ENCODE peak calls at places on chromosomes 7 and 10, in seven cellular contexts. I is NCI-H460; T is stimulated activated CD4-positive, alpha-beta T cell treated with anti-CD3 and anti-CD28 coated beads, TNF-alpha, amount 100 ng/mL, for 24 hours; Z is left kidney; R is posterior vena cava; P is lower lobe of right lung; A is anterior cingulate cortex. U is an unnamed sample.

GRCh38 chr10:71835671-71836593 is 15.1 kb downstream of the PSAP start:
- DNase-seq in I (no peak), Z (peak), A (peak), P (no peak), T (no peak), R (peak), U (peak)

GRCh38 chr10:14554843-14555205 is 219.9 kb downstream of the FAM107B start:
- DNase-seq in A (no peak), Z (no peak), I (no peak), P (no peak), T (no peak), R (no peak), U (no peak)

GRCh38 chr10:692682-693351 is 3.3 kb upstream of the DIP2C start:
- DNase-seq in Z (no peak), P (no peak), I (no peak), R (no peak), T (no peak), A (no peak), U (no peak)

GRCh38 chr10:28269842-28270456 is 32.9 kb downstream of the MPP7 start:
- DNase-seq in A (no peak), I (no peak), Z (no peak), T (no peak), P (no peak), R (no peak), U (no peak)

GRCh38 chr7:36638140-36638539 is 86.2 kb downstream of the AOAH start:
- DNase-seq in Z (no peak), T (no peak), P (no peak), R (no peak), A (no peak), I (no peak), U (no peak)

GRCh38 chr10:33015798-33016547 is 57.9 kb upstream of the ITGB1 start:
- DNase-seq in R (no peak), T (no peak), I (no peak), Z (no peak), A (no peak), P (no peak), U (no peak)

GRCh38 chr7:134802762-134803161 is 23.3 kb downstream of the CALD1 start:
- DNase-seq in T (no peak), I (no peak), Z (no peak), A (no peak), P (no peak), R (no peak), U (no peak)

GRCh38 chr10:86943316-86944030 is 13.9 kb downstream of the MMRN2 start:
- DNase-seq in R (no peak), Z (no peak), A (no peak), I (no peak), T (no peak), P (no peak), U (peak)

GRCh38 chr7:54542920-54543539 is 855 bp downstream of the VSTM2A start:
- DNase-seq in R (no peak), A (no peak), I (no peak), T (no peak), P (no peak), Z (peak), U (no peak)